ENCODE peak calls at places on chromosome 13, in ten cellular contexts. One of them, this sample, is unnamed.

GRCh38 chr13:30331331-30331771 is 24.0 kb upstream of the KATNAL1 start:
- DNase-seq in adrenal gland: peak
- DNase-seq in RWPE1: no peak
- DNase-seq in thoracic aorta: no peak
- DNase-seq in progenitor cell of endocrine pancreas: no peak
- DNase-seq in endothelial cell: no peak
- DNase-seq in endodermal cell: no peak
- DNase-seq in upper lobe of right lung: no peak
- DNase-seq in A549: no peak
- DNase-seq in choroid plexus epithelial cell: no peak
- DNase-seq in this sample: no peak

GRCh38 chr13:92838786-92839185 is 387.8 kb upstream of the GPC6 start:
- DNase-seq in RWPE1: peak
- DNase-seq in thoracic aorta: no peak
- DNase-seq in A549: peak
- DNase-seq in progenitor cell of endocrine pancreas: no peak
- DNase-seq in endodermal cell: no peak
- DNase-seq in upper lobe of right lung: no peak
- DNase-seq in endothelial cell: no peak
- DNase-seq in choroid plexus epithelial cell: peak
- DNase-seq in adrenal gland: no peak
- DNase-seq in this sample: no peak

GRCh38 chr13:34886476-34886875 is 55.6 kb upstream of the NBEA start:
- DNase-seq in upper lobe of right lung: no peak
- DNase-seq in RWPE1: no peak
- DNase-seq in adrenal gland: no peak
- DNase-seq in choroid plexus epithelial cell: no peak
- DNase-seq in progenitor cell of endocrine pancreas: no peak
- DNase-seq in endodermal cell: no peak
- DNase-seq in thoracic aorta: no peak
- DNase-seq in A549: no peak
- DNase-seq in endothelial cell: no peak
- DNase-seq in this sample: no peak

GRCh38 chr13:114208134-114208533 is 26.6 kb upstream of the CDC16 start:
- DNase-seq in choroid plexus epithelial cell: no peak
- DNase-seq in progenitor cell of endocrine pancreas: no peak
- DNase-seq in thoracic aorta: no peak
- DNase-seq in endodermal cell: no peak
- DNase-seq in RWPE1: no peak
- DNase-seq in upper lobe of right lung: no peak
- DNase-seq in adrenal gland: no peak
- DNase-seq in A549: no peak
- DNase-seq in endothelial cell: no peak
- DNase-seq in this sample: no peak

GRCh38 chr13:28741080-28741479 is 22.3 kb upstream of the SLC46A3 start:
- DNase-seq in upper lobe of right lung: no peak
- DNase-seq in progenitor cell of endocrine pancreas: no peak
- DNase-seq in thoracic aorta: no peak
- DNase-seq in choroid plexus epithelial cell: peak
- DNase-seq in endothelial cell: no peak
- DNase-seq in endodermal cell: no peak
- DNase-seq in RWPE1: no peak
- DNase-seq in A549: no peak
- DNase-seq in adrenal gland: no peak
- DNase-seq in this sample: no peak

GRCh38 chr13:29733069-29733700 is 117.2 kb downstream of the UBL3 start:
- DNase-seq in adrenal gland: no peak
- DNase-seq in endodermal cell: no peak
- DNase-seq in thoracic aorta: no peak
- DNase-seq in endothelial cell: no peak
- DNase-seq in upper lobe of right lung: no peak
- DNase-seq in A549: no peak
- DNase-seq in progenitor cell of endocrine pancreas: no peak
- DNase-seq in choroid plexus epithelial cell: no peak
- DNase-seq in RWPE1: no peak
- DNase-seq in this sample: no peak

GRCh38 chr13:45108716-45109706 is 11.3 kb upstream of the GTF2F2 start:
- DNase-seq in progenitor cell of endocrine pancreas: no peak
- DNase-seq in thoracic aorta: no peak
- DNase-seq in endodermal cell: peak
- DNase-seq in endothelial cell: no peak
- DNase-seq in RWPE1: no peak
- DNase-seq in adrenal gland: no peak
- DNase-seq in choroid plexus epithelial cell: peak
- DNase-seq in A549: no peak
- DNase-seq in upper lobe of right lung: no peak
- DNase-seq in this sample: no peak

GRCh38 chr13:34258646-34259386 is 440.9 kb downstream of the RFC3 start:
- DNase-seq in adrenal gland: no peak
- DNase-seq in endodermal cell: no peak
- DNase-seq in A549: no peak
- DNase-seq in upper lobe of right lung: no peak
- DNase-seq in RWPE1: no peak
- DNase-seq in progenitor cell of endocrine pancreas: no peak
- DNase-seq in choroid plexus epithelial cell: peak
- DNase-seq in endothelial cell: no peak
- DNase-seq in thoracic aorta: no peak
- DNase-seq in this sample: no peak

GRCh38 chr13:110331362-110331761 is 24.3 kb downstream of the COL4A2 start:
- DNase-seq in progenitor cell of endocrine pancreas: no peak
- DNase-seq in adrenal gland: no peak
- DNase-seq in RWPE1: no peak
- DNase-seq in A549: no peak
- DNase-seq in endodermal cell: no peak
- DNase-seq in choroid plexus epithelial cell: peak
- DNase-seq in thoracic aorta: no peak
- DNase-seq in endothelial cell: no peak
- DNase-seq in upper lobe of right lung: peak
- DNase-seq in this sample: no peak

GRCh38 chr13:112712451-112712881 is 22.6 kb downstream of the ATP11A start:
- DNase-seq in progenitor cell of endocrine pancreas: no peak
- DNase-seq in choroid plexus epithelial cell: no peak
- DNase-seq in thoracic aorta: no peak
- DNase-seq in adrenal gland: no peak
- DNase-seq in RWPE1: no peak
- DNase-seq in endodermal cell: no peak
- DNase-seq in A549: no peak
- DNase-seq in upper lobe of right lung: no peak
- DNase-seq in endothelial cell: no peak
- DNase-seq in this sample: no peak

GRCh38 chr13:99265823-99266426 is 7.7 kb upstream of the GPR18 start:
- DNase-seq in adrenal gland: peak
- DNase-seq in choroid plexus epithelial cell: peak
- DNase-seq in thoracic aorta: no peak
- DNase-seq in upper lobe of right lung: no peak
- DNase-seq in endothelial cell: no peak
- DNase-seq in RWPE1: peak
- DNase-seq in A549: peak
- DNase-seq in endodermal cell: no peak
- DNase-seq in progenitor cell of endocrine pancreas: no peak
- DNase-seq in this sample: no peak
- TF ChIP-seq CTCF in adrenal gland: peak
- TF ChIP-seq CTCF in choroid plexus epithelial cell: peak
- TF ChIP-seq CTCF in thoracic aorta: peak
- TF ChIP-seq CTCF in upper lobe of right lung: peak
- TF ChIP-seq CTCF in endothelial cell: no peak
- TF ChIP-seq CTCF in RWPE1: peak
- TF ChIP-seq CTCF in A549: peak
- TF ChIP-seq CTCF in endodermal cell: peak
- TF ChIP-seq CTCF in progenitor cell of endocrine pancreas: peak
- TF ChIP-seq CTCF in this sample: peak

GRCh38 chr13:20054586-20054985 is 96.1 kb downstream of the ZMYM2 start:
- DNase-seq in RWPE1: no peak
- DNase-seq in endodermal cell: no peak
- DNase-seq in endothelial cell: no peak
- DNase-seq in A549: no peak
- DNase-seq in choroid plexus epithelial cell: no peak
- DNase-seq in upper lobe of right lung: no peak
- DNase-seq in adrenal gland: no peak
- DNase-seq in progenitor cell of endocrine pancreas: no peak
- DNase-seq in thoracic aorta: no peak
- DNase-seq in this sample: no peak

GRCh38 chr13:20053891-20054290 is 95.4 kb downstream of the ZMYM2 start:
- DNase-seq in adrenal gland: no peak
- DNase-seq in RWPE1: no peak
- DNase-seq in thoracic aorta: no peak
- DNase-seq in A549: no peak
- DNase-seq in endothelial cell: no peak
- DNase-seq in progenitor cell of endocrine pancreas: no peak
- DNase-seq in endodermal cell: no peak
- DNase-seq in choroid plexus epithelial cell: no peak
- DNase-seq in upper lobe of right lung: no peak
- DNase-seq in this sample: no peak

GRCh38 chr13:20057214-20057613 is 98.7 kb downstream of the ZMYM2 start:
- DNase-seq in adrenal gland: no peak
- DNase-seq in upper lobe of right lung: no peak
- DNase-seq in RWPE1: no peak
- DNase-seq in thoracic aorta: no peak
- DNase-seq in endothelial cell: no peak
- DNase-seq in endodermal cell: no peak
- DNase-seq in progenitor cell of endocrine pancreas: no peak
- DNase-seq in choroid plexus epithelial cell: no peak
- DNase-seq in A549: no peak
- DNase-seq in this sample: no peak

GRCh38 chr13:20058476-20058875 is 99.9 kb downstream of the ZMYM2 start:
- DNase-seq in adrenal gland: no peak
- DNase-seq in progenitor cell of endocrine pancreas: no peak
- DNase-seq in choroid plexus epithelial cell: no peak
- DNase-seq in A549: no peak
- DNase-seq in upper lobe of right lung: no peak
- DNase-seq in RWPE1: no peak
- DNase-seq in endodermal cell: no peak
- DNase-seq in endothelial cell: no peak
- DNase-seq in thoracic aorta: no peak
- DNase-seq in this sample: no peak

DNA sequence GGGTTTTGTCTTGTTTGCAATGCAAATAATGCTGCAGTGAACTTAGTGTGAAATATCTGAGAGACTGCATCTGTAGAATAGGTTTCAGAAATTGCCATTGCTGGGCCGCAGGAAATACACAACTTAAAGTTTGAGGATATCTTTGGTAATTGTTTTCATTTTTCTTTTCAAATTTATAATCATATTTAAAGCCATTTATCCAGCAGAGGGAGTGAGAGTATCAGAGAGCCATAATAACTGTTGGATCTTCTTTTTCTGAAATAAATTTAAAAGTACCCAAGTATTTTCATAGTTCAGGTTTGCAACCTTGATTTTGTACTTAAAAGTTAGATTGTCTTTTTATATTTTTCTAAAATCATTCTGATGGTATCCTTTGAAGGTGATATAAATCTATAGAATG is 99.4 kb downstream of the ZMYM2 start:
- DNase-seq in endothelial cell: no peak
- DNase-seq in upper lobe of right lung: no peak
- DNase-seq in A549: no peak
- DNase-seq in adrenal gland: no peak
- DNase-seq in thoracic aorta: no peak
- DNase-seq in endodermal cell: no peak
- DNase-seq in choroid plexus epithelial cell: no peak
- DNase-seq in RWPE1: no peak
- DNase-seq in progenitor cell of endocrine pancreas: no peak
- DNase-seq in this sample: no peak
- TF ChIP-seq CTCF in endothelial cell: no peak
- TF ChIP-seq CTCF in upper lobe of right lung: no peak
- TF ChIP-seq CTCF in A549: no peak
- TF ChIP-seq CTCF in adrenal gland: no peak
- TF ChIP-seq CTCF in thoracic aorta: no peak
- TF ChIP-seq CTCF in endodermal cell: no peak
- TF ChIP-seq CTCF in choroid plexus epithelial cell: peak
- TF ChIP-seq CTCF in RWPE1: no peak
- TF ChIP-seq CTCF in progenitor cell of endocrine pancreas: no peak
- TF ChIP-seq CTCF in this sample: no peak

GRCh38 chr13:105410602-105411001 is 1124.9 kb downstream of the EFNB2 start:
- DNase-seq in A549: peak
- DNase-seq in endothelial cell: peak
- DNase-seq in progenitor cell of endocrine pancreas: peak
- DNase-seq in thoracic aorta: no peak
- DNase-seq in adrenal gland: peak
- DNase-seq in upper lobe of right lung: peak
- DNase-seq in endodermal cell: peak
- DNase-seq in choroid plexus epithelial cell: peak
- DNase-seq in RWPE1: no peak
- DNase-seq in this sample: peak
- TF ChIP-seq CTCF in A549: peak
- TF ChIP-seq CTCF in endothelial cell: peak
- TF ChIP-seq CTCF in progenitor cell of endocrine pancreas: peak
- TF ChIP-seq CTCF in thoracic aorta: peak
- TF ChIP-seq CTCF in adrenal gland: peak
- TF ChIP-seq CTCF in upper lobe of right lung: peak
- TF ChIP-seq CTCF in endodermal cell: peak
- TF ChIP-seq CTCF in choroid plexus epithelial cell: peak
- TF ChIP-seq CTCF in RWPE1: peak
- TF ChIP-seq CTCF in this sample: peak

GRCh38 chr13:40993119-40993518 is 26.0 kb downstream of the ELF1 start:
- DNase-seq in endothelial cell: peak
- DNase-seq in RWPE1: no peak
- DNase-seq in adrenal gland: no peak
- DNase-seq in thoracic aorta: no peak
- DNase-seq in choroid plexus epithelial cell: peak
- DNase-seq in endodermal cell: peak
- DNase-seq in A549: no peak
- DNase-seq in upper lobe of right lung: no peak
- DNase-seq in progenitor cell of endocrine pancreas: no peak
- DNase-seq in this sample: no peak

GRCh38 chr13:40993987-40994386 is 25.1 kb downstream of the ELF1 start:
- DNase-seq in progenitor cell of endocrine pancreas: no peak
- DNase-seq in endodermal cell: peak
- DNase-seq in A549: no peak
- DNase-seq in adrenal gland: no peak
- DNase-seq in endothelial cell: no peak
- DNase-seq in RWPE1: peak
- DNase-seq in choroid plexus epithelial cell: no peak
- DNase-seq in upper lobe of right lung: no peak
- DNase-seq in thoracic aorta: no peak
- DNase-seq in this sample: no peak

GRCh38 chr13:40994581-40995230 is 24.4 kb downstream of the ELF1 start:
- DNase-seq in progenitor cell of endocrine pancreas: no peak
- DNase-seq in adrenal gland: no peak
- DNase-seq in choroid plexus epithelial cell: no peak
- DNase-seq in RWPE1: no peak
- DNase-seq in upper lobe of right lung: no peak
- DNase-seq in endodermal cell: no peak
- DNase-seq in endothelial cell: no peak
- DNase-seq in thoracic aorta: no peak
- DNase-seq in A549: no peak
- DNase-seq in this sample: no peak

GRCh38 chr13:40995997-40996396 is 23.1 kb downstream of the ELF1 start:
- DNase-seq in endodermal cell: no peak
- DNase-seq in A549: no peak
- DNase-seq in upper lobe of right lung: no peak
- DNase-seq in progenitor cell of endocrine pancreas: no peak
- DNase-seq in thoracic aorta: no peak
- DNase-seq in RWPE1: no peak
- DNase-seq in endothelial cell: no peak
- DNase-seq in choroid plexus epithelial cell: no peak
- DNase-seq in adrenal gland: no peak
- DNase-seq in this sample: no peak

DNA sequence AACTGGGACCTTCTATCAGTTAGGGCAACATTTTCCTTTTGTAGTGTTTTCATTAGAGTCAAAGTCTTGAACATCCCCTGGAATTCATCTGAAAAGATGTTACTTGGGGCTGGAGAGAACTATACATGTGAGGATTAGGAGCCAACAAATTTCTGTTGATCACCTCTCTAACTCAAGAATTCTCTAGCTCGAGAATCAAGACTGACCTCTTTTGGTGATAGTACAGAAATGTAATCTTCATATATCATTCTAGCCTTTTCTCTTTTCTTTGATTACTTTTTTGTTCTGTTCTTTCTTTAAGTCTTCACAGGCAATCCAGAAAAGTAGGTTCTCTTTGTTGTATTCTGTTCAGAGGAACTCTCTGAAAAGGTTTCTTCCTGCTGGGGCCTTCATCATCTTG is 26.4 kb downstream of the ELF1 start:
- DNase-seq in endodermal cell: no peak
- DNase-seq in RWPE1: no peak
- DNase-seq in upper lobe of right lung: no peak
- DNase-seq in endothelial cell: no peak
- DNase-seq in choroid plexus epithelial cell: peak
- DNase-seq in adrenal gland: no peak
- DNase-seq in A549: no peak
- DNase-seq in thoracic aorta: no peak
- DNase-seq in progenitor cell of endocrine pancreas: no peak
- DNase-seq in this sample: no peak
- TF ChIP-seq CTCF in endodermal cell: no peak
- TF ChIP-seq CTCF in RWPE1: no peak
- TF ChIP-seq CTCF in upper lobe of right lung: no peak
- TF ChIP-seq CTCF in endothelial cell: no peak
- TF ChIP-seq CTCF in choroid plexus epithelial cell: peak
- TF ChIP-seq CTCF in adrenal gland: no peak
- TF ChIP-seq CTCF in A549: no peak
- TF ChIP-seq CTCF in thoracic aorta: no peak
- TF ChIP-seq CTCF in progenitor cell of endocrine pancreas: no peak
- TF ChIP-seq CTCF in this sample: no peak